ENCODE peak calls at places on chromosome 19, in six cellular contexts. K is LoVo; L is activated CD4-positive, alpha-beta memory T cell treated with anti-CD3 and anti-CD28 coated beads, Interleukin-2, amount 10 ng/mL, durations not matched to agents 7 days and 5 days; X is ascending aorta; F is A172; A is NCI-H1092. J is an unnamed sample.

GRCh38 chr19:6663236-6664187 is 6.4 kb downstream of the TNFSF14 start:
- DNase-seq in X (no peak), F (no peak), K (no peak), L (peak; percentile 52), A (no peak), J (no peak)

GRCh38 chr19:30423481-30423880 is 51.3 kb downstream of the ZNF536 start:
- DNase-seq in L (no peak), K (no peak), F (no peak), X (no peak), A (no peak), J (no peak)

GRCh38 chr19:51687791-51688664 is 5.1 kb upstream of the SPACA6 start:
- DNase-seq in A (no peak), X (no peak), F (peak; percentile 37), L (no peak), K (no peak), J (peak; percentile 83)

GRCh38 chr19:58550362-58551122 is 4.4 kb downstream of the CHMP2A start:
- DNase-seq in L (no peak), K (no peak), A (no peak), X (no peak), F (no peak), J (no peak)

GRCh38 chr19:54325194-54325621 is 12.2 kb upstream of the LILRA5 start:
- DNase-seq in A (peak; percentile 2), L (peak; percentile 42), K (peak; percentile 50), F (peak; percentile 39), X (no peak), J (peak; percentile 76)

GRCh38 chr19:607301-608154 is 17.8 kb downstream of the HCN2 start:
- DNase-seq in A (no peak), L (no peak), X (no peak), K (no peak), F (no peak), J (no peak)

GRCh38 chr19:48565090-48565489 is 13.1 kb downstream of the SULT2B1 start:
- DNase-seq in X (no peak), F (peak; percentile 41), K (peak; percentile 62), A (no peak), L (no peak), J (no peak)

GRCh38 chr19:50415661-50416033 is 3.1 kb upstream of the SPIB start:
- DNase-seq in X (no peak), L (no peak), A (no peak), K (no peak), F (no peak), J (peak; percentile 23)

GRCh38 chr19:13637664-13638063 is 126.7 kb upstream of the MRI1 start:
- DNase-seq in A (no peak), X (no peak), F (peak; percentile 52), K (no peak), L (no peak), J (no peak)

GRCh38 chr19:10763828-10764339 is 46.0 kb downstream of the DNM2 start:
- DNase-seq in K (no peak), X (no peak), L (no peak), A (no peak), F (no peak), J (no peak)

GRCh38 chr19:18774107-18774506 is 17.0 kb downstream of the COMP start:
- DNase-seq in L (no peak), A (no peak), F (no peak), K (no peak), X (no peak), J (no peak)

GRCh38 chr19:30978639-30979038 is 370.6 kb downstream of the TSHZ3 start:
- DNase-seq in X (no peak), F (no peak), K (no peak), L (no peak), A (no peak), J (peak; percentile 20)

GRCh38 chr19:40719414-40719894 is 2.5 kb downstream of the ITPKC start:
- DNase-seq in A (no peak), L (no peak), K (no peak), F (no peak), X (no peak), J (no peak)

GRCh38 chr19:55189424-55189823 is 9.3 kb upstream of the SYT5 start:
- DNase-seq in X (peak; percentile 17), K (no peak), L (no peak), F (peak; percentile 99), A (no peak), J (no peak)

GRCh38 chr19:2032296-2032941 is 16.9 kb upstream of the BTBD2 start:
- DNase-seq in F (peak; percentile 96), L (peak; percentile 68), K (peak; percentile 81), A (peak; percentile 47), X (peak; percentile 92), J (no peak)

GRCh38 chr19:16382775-16383543 is 58.3 kb downstream of the KLF2 start:
- DNase-seq in K (peak; percentile 13), F (peak; percentile 85), L (peak; percentile 87), X (peak; percentile 46), A (peak; percentile 34), J (peak; percentile 91)

GRCh38 chr19:19061491-19061890 is 2.3 kb upstream of the SLC25A42 start:
- DNase-seq in X (no peak), K (no peak), L (no peak), F (no peak), A (peak; percentile 49), J (no peak)

GRCh38 chr19:40190891-40191835 is at the start of gene MAP3K10:
- DNase-seq in A (peak; percentile 2), L (peak; percentile 78), X (no peak), K (peak; percentile 76), F (peak; percentile 49), J (peak; percentile 75)

GRCh38 chr19:8254286-8255001 is 45.3 kb downstream of the CERS4 start:
- DNase-seq in X (no peak), F (no peak), L (no peak), A (no peak), K (no peak), J (no peak)

GRCh38 chr19:16435238-16435911 is 36.4 kb downstream of the EPS15L1 start:
- DNase-seq in A (no peak), X (no peak), F (peak; percentile 98), L (no peak), K (no peak), J (no peak)

GRCh38 chr19:6732803-6733337 is 4.5 kb downstream of the GPR108 start:
- DNase-seq in X (no peak), K (no peak), A (no peak), L (no peak), F (no peak), J (no peak)

GRCh38 chr19:49421039-49421877 is 2.0 kb downstream of the PTH2 start:
- DNase-seq in K (peak; percentile 36), L (peak; percentile 62), F (peak; percentile 23), X (no peak), A (peak; percentile 61), J (peak; percentile 99)

GRCh38 chr19:49639401-49640112 is 386 bp downstream of the RRAS start:
- DNase-seq in L (peak; percentile 29), F (no peak), A (no peak), K (no peak), X (no peak), J (peak; percentile 21)

GRCh38 chr19:16069813-16070365 is 6.4 kb upstream of the TPM4 start:
- DNase-seq in A (no peak), F (no peak), K (no peak), X (no peak), L (no peak), J (no peak)

GRCh38 chr19:3397266-3398022 is 31.1 kb downstream of the NFIC start:
- DNase-seq in F (peak; percentile 64), L (no peak), X (no peak), A (no peak), K (peak; percentile 2), J (peak; percentile 60)

GRCh38 chr19:18251587-18252369 is 22.5 kb downstream of the IQCN start:
- DNase-seq in A (peak; percentile 24), K (peak; percentile 55), F (peak; percentile 79), X (no peak), L (peak; percentile 84), J (peak; percentile 90)

GRCh38 chr19:33404506-33404905 is 31.0 kb downstream of the CEBPG start:
- DNase-seq in K (no peak), X (no peak), L (no peak), F (no peak), A (no peak), J (no peak)

GRCh38 chr19:3494051-3494450 is 6.4 kb downstream of the DOHH start:
- DNase-seq in A (no peak), K (no peak), F (no peak), L (peak; percentile 45), X (no peak), J (peak; percentile 86)

GRCh38 chr19:39401549-39402416 is 4.9 kb upstream of the ZFP36 start:
- DNase-seq in X (peak; percentile 78), F (peak; percentile 90), K (peak; percentile 74), A (no peak), L (peak; percentile 91), J (no peak)

GRCh38 chr19:6886272-6886671 is 1.1 kb upstream of the ADGRE1 start:
- DNase-seq in L (no peak), A (no peak), F (no peak), K (no peak), X (no peak), J (no peak)

GRCh38 chr19:42113641-42114348 is 18.5 kb downstream of the POU2F2 start:
- DNase-seq in L (no peak), A (peak; percentile 29), F (peak; percentile 96), K (no peak), X (peak; percentile 29), J (peak; percentile 65)

GRCh38 chr19:31674503-31675186 is 325.4 kb upstream of the TSHZ3 start:
- DNase-seq in X (no peak), F (peak; percentile 80), K (no peak), A (no peak), L (no peak), J (no peak)

GRCh38 chr19:31600731-31601295 is 251.6 kb upstream of the TSHZ3 start:
- DNase-seq in F (no peak), A (no peak), L (no peak), K (no peak), X (no peak), J (no peak)

GRCh38 chr19:38742906-38743305 is 1.4 kb downstream of the CAPN12 start:
- DNase-seq in X (no peak), K (no peak), A (no peak), L (no peak), F (no peak), J (no peak)

GRCh38 chr19:36010402-36010801 is 1.8 kb upstream of the SYNE4 start:
- DNase-seq in K (no peak), X (no peak), L (no peak), F (no peak), A (no peak), J (no peak)